ENCODE peak calls at places on chromosome 9, in four cellular contexts. One of them, this sample, is unnamed. For H3K4me1, the result is how much of the 10 kb centered on the place peaks cover.

GRCh38 chr9:105994970-105995369 is 300.6 kb downstream of the TMEM38B start:
- DNase-seq in GM23338: no peak
- DNase-seq in tibial nerve: no peak
- DNase-seq in psoas muscle: no peak
- DNase-seq in this sample: no peak

GRCh38 chr9:113570749-113571711 is 107.5 kb downstream of the RGS3 start:
- DNase-seq in GM23338: no peak
- DNase-seq in tibial nerve: no peak
- DNase-seq in psoas muscle: no peak
- DNase-seq in this sample: peak

GRCh38 chr9:125747765-125748510 is 765 bp downstream of the PBX3 start:
- DNase-seq in GM23338: peak
- DNase-seq in psoas muscle: peak
- DNase-seq in tibial nerve: no peak
- DNase-seq in this sample: peak

GRCh38 chr9:79629721-79630120 is 58.0 kb downstream of the TLE4 start:
- DNase-seq in psoas muscle: no peak
- DNase-seq in GM23338: no peak
- DNase-seq in tibial nerve: no peak
- DNase-seq in this sample: no peak

GRCh38 chr9:81083062-81083461 is 606.3 kb downstream of the TLE1 start:
- DNase-seq in GM23338: peak
- DNase-seq in psoas muscle: no peak
- DNase-seq in tibial nerve: no peak
- DNase-seq in this sample: no peak

GRCh38 chr9:121857941-121858340 is 206.5 kb downstream of the DAB2IP start:
- DNase-seq in psoas muscle: no peak
- DNase-seq in GM23338: no peak
- DNase-seq in tibial nerve: no peak
- DNase-seq in this sample: no peak

GRCh38 chr9:78905387-78905786 is 608.5 kb downstream of the PSAT1 start:
- DNase-seq in GM23338: no peak
- DNase-seq in psoas muscle: no peak
- DNase-seq in tibial nerve: no peak
- DNase-seq in this sample: no peak

GRCh38 chr9:124453586-124454191 is 3.4 kb downstream of the ADGRD2 start:
- DNase-seq in GM23338: peak
- DNase-seq in psoas muscle: no peak
- DNase-seq in tibial nerve: no peak
- DNase-seq in this sample: peak

GRCh38 chr9:79577969-79578723 is 6.4 kb downstream of the TLE4 start:
- DNase-seq in GM23338: no peak
- DNase-seq in tibial nerve: no peak
- DNase-seq in psoas muscle: no peak
- DNase-seq in this sample: no peak

GRCh38 chr9:71001780-71002386 is 119.5 kb downstream of the TRPM3 start:
- DNase-seq in psoas muscle: no peak
- DNase-seq in GM23338: peak
- DNase-seq in tibial nerve: no peak
- DNase-seq in this sample: no peak

GRCh38 chr9:80650964-80651555 is 1038.3 kb downstream of the TLE1 start:
- DNase-seq in psoas muscle: no peak
- DNase-seq in tibial nerve: no peak
- DNase-seq in GM23338: no peak
- DNase-seq in this sample: no peak

GRCh38 chr9:76451234-76451633 is 7.7 kb upstream of the GCNT1 start:
- DNase-seq in psoas muscle: no peak
- DNase-seq in GM23338: no peak
- DNase-seq in tibial nerve: no peak
- DNase-seq in this sample: no peak

GRCh38 chr9:36665921-36666429 is 93.3 kb downstream of the MELK start:
- DNase-seq in psoas muscle: no peak
- DNase-seq in tibial nerve: no peak
- DNase-seq in GM23338: no peak
- DNase-seq in this sample: no peak

GRCh38 chr9:127970401-127971313 is 10.1 kb downstream of the EEIG1 start:
- DNase-seq in tibial nerve: no peak
- DNase-seq in psoas muscle: no peak
- DNase-seq in GM23338: no peak
- DNase-seq in this sample: no peak

GRCh38 chr9:127905788-127906191 is 6.4 kb upstream of the ST6GALNAC6 start:
- DNase-seq in psoas muscle: no peak
- DNase-seq in tibial nerve: no peak
- DNase-seq in GM23338: no peak
- DNase-seq in this sample: peak

GRCh38 chr9:98457696-98458370 is 202.4 kb upstream of the TBC1D2 start:
- DNase-seq in GM23338: no peak
- DNase-seq in tibial nerve: no peak
- DNase-seq in psoas muscle: no peak
- DNase-seq in this sample: no peak

GRCh38 chr9:95189230-95190098 is 128.0 kb downstream of the FANCC start:
- DNase-seq in GM23338: no peak
- DNase-seq in tibial nerve: peak
- DNase-seq in psoas muscle: no peak
- DNase-seq in this sample: no peak

GRCh38 chr9:37309136-37309535 is 113.4 kb upstream of the GRHPR start:
- DNase-seq in psoas muscle: no peak
- DNase-seq in GM23338: peak
- DNase-seq in tibial nerve: no peak
- DNase-seq in this sample: no peak

GRCh38 chr9:77595426-77596051 is 52.6 kb downstream of the GNA14 start:
- DNase-seq in psoas muscle: no peak
- DNase-seq in tibial nerve: no peak
- DNase-seq in GM23338: no peak
- DNase-seq in this sample: no peak

GRCh38 chr9:86116425-86116824 is 17.1 kb upstream of the GOLM1 start:
- DNase-seq in psoas muscle: no peak
- DNase-seq in tibial nerve: no peak
- DNase-seq in GM23338: no peak
- DNase-seq in this sample: no peak

GRCh38 chr9:92650839-92651621 is 18.9 kb downstream of the IPPK start:
- DNase-seq in psoas muscle: no peak
- DNase-seq in GM23338: no peak
- DNase-seq in tibial nerve: no peak
- DNase-seq in this sample: peak

GRCh38 chr9:87034891-87035290 is 87.6 kb upstream of the GAS1 start:
- DNase-seq in psoas muscle: no peak
- DNase-seq in tibial nerve: no peak
- DNase-seq in GM23338: no peak
- DNase-seq in this sample: no peak

GRCh38 chr9:116115731-116116353 is 37.7 kb upstream of the PAPPA start:
- DNase-seq in GM23338: no peak
- DNase-seq in tibial nerve: no peak
- DNase-seq in psoas muscle: no peak
- DNase-seq in this sample: no peak

GRCh38 chr9:106897681-106898080 is 34.7 kb downstream of the ZNF462 start:
- DNase-seq in GM23338: no peak
- DNase-seq in psoas muscle: no peak
- DNase-seq in tibial nerve: no peak
- DNase-seq in this sample: no peak

GRCh38 chr9:135074354-135075233 is 12.9 kb upstream of the OLFM1 start:
- DNase-seq in psoas muscle: no peak
- DNase-seq in tibial nerve: no peak
- DNase-seq in GM23338: peak
- DNase-seq in this sample: peak

GRCh38 chr9:126517751-126518261 is 95.9 kb upstream of the LMX1B start:
- DNase-seq in psoas muscle: no peak
- DNase-seq in GM23338: no peak
- DNase-seq in tibial nerve: no peak
- DNase-seq in this sample: no peak

GRCh38 chr9:87787735-87788134 is 61.8 kb downstream of the CTSL start:
- DNase-seq in psoas muscle: no peak
- DNase-seq in tibial nerve: no peak
- DNase-seq in GM23338: no peak
- DNase-seq in this sample: no peak

GRCh38 chr9:83019246-83019645 is 43.7 kb downstream of the RASEF start:
- DNase-seq in GM23338: no peak
- DNase-seq in psoas muscle: no peak
- DNase-seq in tibial nerve: no peak
- DNase-seq in this sample: no peak

GRCh38 chr9:35540315-35540714 is 50.4 kb downstream of the RUSC2 start:
- DNase-seq in tibial nerve: no peak
- DNase-seq in GM23338: no peak
- DNase-seq in psoas muscle: no peak
- DNase-seq in this sample: no peak

GRCh38 chr9:35533398-35533797 is 43.5 kb downstream of the RUSC2 start:
- DNase-seq in psoas muscle: no peak
- DNase-seq in GM23338: no peak
- DNase-seq in tibial nerve: no peak
- DNase-seq in this sample: no peak

GRCh38 chr9:35537898-35538297 is 48.0 kb downstream of the RUSC2 start:
- DNase-seq in tibial nerve: no peak
- DNase-seq in psoas muscle: no peak
- DNase-seq in GM23338: no peak
- DNase-seq in this sample: no peak

DNA sequence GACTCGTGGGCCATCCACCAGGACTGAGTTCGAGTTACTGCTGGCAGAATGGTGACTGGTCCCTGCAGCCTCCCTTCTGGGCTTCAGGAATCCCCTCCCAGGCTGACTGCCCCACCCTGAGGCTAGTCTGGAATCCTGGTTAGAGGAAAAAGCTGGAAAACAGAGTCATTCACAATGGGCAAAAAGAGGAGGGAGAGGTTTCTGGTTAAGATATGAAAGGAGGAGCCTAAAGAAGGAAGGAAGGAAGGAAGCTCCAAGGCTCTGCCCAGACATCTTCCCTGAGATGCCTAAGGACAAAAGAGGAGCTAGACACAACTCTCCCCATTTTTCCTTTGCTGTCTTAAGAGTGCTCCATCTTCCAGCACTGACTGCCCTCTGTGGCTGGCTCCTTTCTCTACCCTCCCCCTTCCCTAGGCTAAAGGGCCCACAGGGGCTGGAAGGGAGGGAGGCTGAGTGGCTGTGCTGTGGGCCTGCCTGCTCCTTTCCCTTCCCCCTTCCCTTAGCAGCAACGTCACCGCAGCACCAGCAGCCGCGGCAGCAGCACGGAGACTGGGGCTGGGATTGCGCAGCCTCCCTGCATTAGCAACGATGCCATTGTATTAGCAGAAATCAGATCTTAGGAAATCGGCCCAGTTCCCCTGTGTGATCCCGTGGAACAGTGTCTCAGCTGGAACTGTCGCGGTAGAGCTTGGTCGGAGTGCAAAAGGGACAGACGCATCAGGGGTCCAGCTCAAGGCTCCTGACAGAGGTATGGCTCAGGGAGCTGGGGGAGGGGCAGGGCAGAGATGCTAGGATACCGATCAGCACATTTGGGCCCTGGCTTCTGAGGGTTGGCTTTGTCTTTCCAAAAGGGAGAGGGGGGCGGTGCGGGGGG is 48.7 kb downstream of the RUSC2 start:
- DNase-seq in psoas muscle: peak
- DNase-seq in GM23338: peak
- DNase-seq in tibial nerve: peak
- DNase-seq in this sample: peak
- H3K4me1 ChIP-seq in psoas muscle: half or more
- H3K4me1 ChIP-seq in GM23338: under half
- H3K4me1 ChIP-seq in tibial nerve: under half
- H3K4me1 ChIP-seq in this sample: under half

DNA sequence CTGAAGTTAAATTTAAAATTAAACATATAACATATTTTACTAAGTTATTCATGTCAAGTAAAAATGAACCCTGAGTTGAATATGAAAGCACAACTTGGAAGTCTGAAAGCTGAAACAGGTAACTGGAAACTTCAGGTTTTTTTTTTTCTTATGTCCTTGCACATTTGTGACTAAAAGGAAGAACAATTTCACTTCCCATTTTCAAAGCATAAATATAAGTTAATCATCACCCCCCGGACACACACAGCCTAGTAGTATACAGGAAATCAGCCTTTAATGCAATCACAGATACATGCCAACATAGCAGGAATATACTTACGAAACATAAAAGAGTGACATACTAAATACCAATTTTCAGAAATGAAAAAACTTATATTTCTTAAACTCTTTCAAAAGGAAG is 225.9 kb downstream of the RFX3 start:
- DNase-seq in tibial nerve: no peak
- DNase-seq in psoas muscle: no peak
- DNase-seq in GM23338: no peak
- DNase-seq in this sample: no peak
- H3K27ac ChIP-seq in tibial nerve: no peak
- H3K27ac ChIP-seq in psoas muscle: no peak
- H3K27ac ChIP-seq in GM23338: no peak
- H3K27ac ChIP-seq in this sample: no peak

DNA sequence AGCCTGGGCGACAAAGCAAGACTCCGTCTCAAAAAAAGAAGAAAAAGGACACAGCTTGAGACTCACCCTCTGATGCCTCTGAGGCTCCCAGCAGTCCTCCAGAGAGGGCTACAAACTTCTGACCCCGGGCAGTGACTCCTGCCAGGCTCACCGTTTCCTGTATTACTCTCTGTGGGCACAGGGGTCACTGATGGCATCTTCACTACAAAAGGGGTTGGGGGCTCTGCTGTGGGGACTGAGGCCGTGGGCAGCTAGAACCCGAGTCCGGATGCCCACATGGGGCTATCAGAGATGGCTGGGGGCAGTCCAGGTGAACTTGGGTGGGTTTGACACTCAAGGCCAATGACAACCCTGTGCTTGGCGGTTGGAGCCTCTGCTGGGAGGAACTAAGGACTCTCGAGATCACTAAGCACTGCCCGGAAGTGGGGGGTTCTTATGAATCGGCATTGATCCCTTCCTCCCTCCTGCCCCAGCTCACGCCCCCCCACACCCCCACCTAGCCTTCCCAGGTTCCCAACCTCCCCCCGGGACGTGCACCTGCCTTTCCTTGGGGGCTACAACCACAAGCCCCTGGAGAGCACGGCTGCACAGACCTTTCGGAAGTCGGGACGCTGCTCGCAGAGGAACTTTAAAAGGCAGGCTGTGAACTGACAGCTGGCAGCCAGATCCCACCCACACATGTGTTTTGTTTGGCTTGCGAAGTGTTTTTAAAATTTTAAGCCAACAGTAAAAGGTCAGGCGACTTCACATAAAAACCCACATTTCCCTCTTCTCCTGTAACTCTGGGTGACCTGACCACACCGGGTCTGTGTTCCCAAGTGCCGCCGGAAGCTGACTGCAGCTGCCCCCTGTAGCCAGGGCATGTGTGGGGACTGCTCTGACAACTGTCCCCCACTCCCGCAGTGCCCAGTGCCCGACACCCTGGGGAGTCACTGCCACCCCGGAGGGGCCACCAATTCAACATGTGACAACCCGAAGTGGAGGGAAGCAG is 5.0 kb upstream of the RALGDS start:
- DNase-seq in GM23338: no peak
- DNase-seq in psoas muscle: peak
- DNase-seq in tibial nerve: no peak
- DNase-seq in this sample: peak
- H3K4me3 ChIP-seq in GM23338: no peak
- H3K4me3 ChIP-seq in psoas muscle: peak
- H3K4me3 ChIP-seq in tibial nerve: peak
- H3K4me3 ChIP-seq in this sample: peak

DNA sequence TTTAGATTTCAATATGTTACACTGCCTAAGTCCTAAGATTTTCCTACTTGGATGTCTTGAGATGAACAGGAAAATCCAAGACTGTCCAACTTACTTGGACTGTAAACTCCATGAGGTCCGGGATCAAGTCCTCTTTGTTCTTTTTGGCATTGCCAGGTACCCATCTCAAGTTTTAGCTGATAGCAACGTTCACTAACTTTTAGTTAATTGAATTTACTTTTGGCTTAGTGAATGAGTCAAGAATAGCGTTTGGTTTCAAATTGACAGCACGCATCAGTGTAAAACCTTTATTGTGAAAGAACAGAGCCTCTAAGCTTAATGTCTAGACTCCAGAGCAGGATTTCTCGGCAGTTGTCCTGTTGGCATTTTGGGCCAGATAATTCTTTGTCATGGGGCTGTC is 37.2 kb downstream of the ALDH1A1 start:
- DNase-seq in psoas muscle: no peak
- DNase-seq in tibial nerve: no peak
- DNase-seq in GM23338: no peak
- DNase-seq in this sample: no peak
- H3K4me1 ChIP-seq in psoas muscle: under half
- H3K4me1 ChIP-seq in tibial nerve: under half
- H3K4me1 ChIP-seq in GM23338: under half
- H3K4me1 ChIP-seq in this sample: under half

This sample was measured in upper lobe of right lung.